ENCODE peak calls at places on chromosomes 2 and 18, in eight cellular contexts. N is psoas muscle; E is activated effector memory CD4-positive, alpha-beta T cell treated with Interleukin-2 at 50 U/mL for 16 hours; R is amniotic stem cell; O is germinal center; G is cardiac muscle cell; X is fibroblast of lung; Z is endothelial cell. D is an unnamed sample.

GRCh38 chr2:47026738-47027531 is 111.3 kb upstream of the MCFD2 start:
- DNase-seq in N (no peak), E (no peak), R (no peak), O (no peak), G (no peak), X (no peak), Z (no peak), D (no peak)

GRCh38 chr2:177398290-177398683 is 5.7 kb downstream of the AGPS start:
- DNase-seq in N (no peak), E (no peak), R (no peak), O (no peak), G (peak), X (no peak), Z (no peak), D (no peak)

GRCh38 chr2:133769036-133769435 is 200.8 kb upstream of the NCKAP5 start:
- DNase-seq in N (no peak), E (no peak), R (no peak), O (no peak), G (no peak), X (no peak), Z (no peak), D (no peak)

GRCh38 chr2:176109226-176109954 is 2.3 kb downstream of the HOXD11 start:
- DNase-seq in N (no peak), E (no peak), R (no peak), O (no peak), G (no peak), X (no peak), Z (no peak), D (no peak)

GRCh38 chr2:39834426-39834825 is 55.4 kb upstream of the THUMPD2 start:
- DNase-seq in N (no peak), E (no peak), R (no peak), O (no peak), G (no peak), X (no peak), Z (no peak), D (no peak)

GRCh38 chr2:72006188-72006736 is 141.4 kb downstream of the CYP26B1 start:
- DNase-seq in N (no peak), E (no peak), R (no peak), O (no peak), G (no peak), X (no peak), Z (no peak), D (peak)

GRCh38 chr18:50548160-50548559 is 11.7 kb upstream of the MAPK4 start:
- DNase-seq in N (no peak), E (no peak), R (no peak), O (no peak), G (no peak), X (no peak), Z (no peak), D (no peak)

GRCh38 chr2:12045864-12046291 is 299.4 kb downstream of the LPIN1 start:
- DNase-seq in N (no peak), E (no peak), R (no peak), O (no peak), G (no peak), X (no peak), Z (no peak), D (no peak)

GRCh38 chr2:32594573-32594972 is 33.3 kb upstream of the TTC27 start:
- DNase-seq in N (no peak), E (no peak), R (no peak), O (no peak), G (no peak), X (no peak), Z (no peak), D (no peak)